ENCODE peak calls at places on chromosomes 1 and 21, in seven cellular contexts. One of them, this sample, is unnamed.

GRCh38 chr1:58764294-58764978 is 19.4 kb downstream of the JUN start:
- DNase-seq in neural crest cell: no peak
- DNase-seq in A549: no peak
- DNase-seq in lower lobe of right lung: no peak
- DNase-seq in bronchial epithelial cell: peak; percentile 81
- DNase-seq in GM12878: no peak
- DNase-seq in HFF-Myc: no peak
- DNase-seq in this sample: no peak

GRCh38 chr1:211829343-211830054 is 1.1 kb downstream of the LPGAT1 start:
- DNase-seq in neural crest cell: peak; percentile 29
- DNase-seq in A549: peak; percentile 63
- DNase-seq in lower lobe of right lung: no peak
- DNase-seq in bronchial epithelial cell: peak; percentile 23
- DNase-seq in GM12878: no peak
- DNase-seq in HFF-Myc: no peak
- DNase-seq in this sample: no peak

GRCh38 chr1:113534875-113535274 is 144.6 kb downstream of the MAGI3 start:
- DNase-seq in neural crest cell: no peak
- DNase-seq in A549: no peak
- DNase-seq in lower lobe of right lung: no peak
- DNase-seq in bronchial epithelial cell: no peak
- DNase-seq in GM12878: no peak
- DNase-seq in HFF-Myc: no peak
- DNase-seq in this sample: no peak

GRCh38 chr1:201275266-201275666 is 8.0 kb upstream of the PKP1 start:
- DNase-seq in neural crest cell: no peak
- DNase-seq in A549: peak; percentile 91
- DNase-seq in lower lobe of right lung: no peak
- DNase-seq in bronchial epithelial cell: peak; percentile 97
- DNase-seq in GM12878: no peak
- DNase-seq in HFF-Myc: no peak
- DNase-seq in this sample: no peak

GRCh38 chr1:200670215-200671118 is 760 bp upstream of the DDX59 start:
- DNase-seq in neural crest cell: no peak
- DNase-seq in A549: peak; percentile 88
- DNase-seq in lower lobe of right lung: peak; percentile 54
- DNase-seq in bronchial epithelial cell: no peak
- DNase-seq in GM12878: no peak
- DNase-seq in HFF-Myc: no peak
- DNase-seq in this sample: no peak

GRCh38 chr1:245217853-245218608 is 63.2 kb downstream of the KIF26B start:
- DNase-seq in neural crest cell: no peak
- DNase-seq in A549: no peak
- DNase-seq in lower lobe of right lung: no peak
- DNase-seq in bronchial epithelial cell: no peak
- DNase-seq in GM12878: no peak
- DNase-seq in HFF-Myc: no peak
- DNase-seq in this sample: no peak

GRCh38 chr1:179881642-179882252 is 338 bp upstream of the TOR1AIP1 start:
- DNase-seq in neural crest cell: no peak
- DNase-seq in A549: peak; percentile 96
- DNase-seq in lower lobe of right lung: no peak
- DNase-seq in bronchial epithelial cell: no peak
- DNase-seq in GM12878: no peak
- DNase-seq in HFF-Myc: no peak
- DNase-seq in this sample: no peak

GRCh38 chr1:10339815-10340214 is 59.0 kb upstream of the PGD start:
- DNase-seq in neural crest cell: peak; percentile 31
- DNase-seq in A549: peak; percentile 30
- DNase-seq in lower lobe of right lung: no peak
- DNase-seq in bronchial epithelial cell: peak; percentile 77
- DNase-seq in GM12878: no peak
- DNase-seq in HFF-Myc: peak; percentile 10
- DNase-seq in this sample: no peak

GRCh38 chr21:37514038-37514665 is 147.6 kb downstream of the DYRK1A start:
- DNase-seq in neural crest cell: no peak
- DNase-seq in A549: no peak
- DNase-seq in lower lobe of right lung: no peak
- DNase-seq in bronchial epithelial cell: peak; percentile 34
- DNase-seq in GM12878: no peak
- DNase-seq in HFF-Myc: no peak
- DNase-seq in this sample: no peak

GRCh38 chr21:26842300-26842699 is 2.9 kb downstream of the ADAMTS1 start:
- DNase-seq in neural crest cell: no peak
- DNase-seq in A549: no peak
- DNase-seq in lower lobe of right lung: no peak
- DNase-seq in bronchial epithelial cell: no peak
- DNase-seq in GM12878: no peak
- DNase-seq in HFF-Myc: no peak
- DNase-seq in this sample: no peak

GRCh38 chr1:151520359-151520758 is 9.2 kb downstream of the CGN start:
- DNase-seq in neural crest cell: no peak
- DNase-seq in A549: no peak
- DNase-seq in lower lobe of right lung: no peak
- DNase-seq in bronchial epithelial cell: no peak
- DNase-seq in GM12878: no peak
- DNase-seq in HFF-Myc: no peak
- DNase-seq in this sample: no peak

GRCh38 chr21:46552274-46552673 is 52.6 kb downstream of the S100B start:
- DNase-seq in neural crest cell: no peak
- DNase-seq in A549: no peak
- DNase-seq in lower lobe of right lung: no peak
- DNase-seq in bronchial epithelial cell: no peak
- DNase-seq in GM12878: no peak
- DNase-seq in HFF-Myc: no peak
- DNase-seq in this sample: no peak

GRCh38 chr1:189513091-189513490 is 964.6 kb downstream of the BRINP3 start:
- DNase-seq in neural crest cell: no peak
- DNase-seq in A549: no peak
- DNase-seq in lower lobe of right lung: no peak
- DNase-seq in bronchial epithelial cell: no peak
- DNase-seq in GM12878: no peak
- DNase-seq in HFF-Myc: no peak
- DNase-seq in this sample: no peak

GRCh38 chr1:17661546-17662157 is 93.5 kb upstream of the ACTL8 start:
- DNase-seq in neural crest cell: peak; percentile 87
- DNase-seq in A549: peak; percentile 40
- DNase-seq in lower lobe of right lung: peak; percentile 65
- DNase-seq in bronchial epithelial cell: peak; percentile 13
- DNase-seq in GM12878: no peak
- DNase-seq in HFF-Myc: no peak
- DNase-seq in this sample: no peak

GRCh38 chr1:232792949-232793348 is 12.3 kb upstream of the MAP10 start:
- DNase-seq in neural crest cell: no peak
- DNase-seq in A549: no peak
- DNase-seq in lower lobe of right lung: no peak
- DNase-seq in bronchial epithelial cell: no peak
- DNase-seq in GM12878: no peak
- DNase-seq in HFF-Myc: no peak
- DNase-seq in this sample: no peak

GRCh38 chr1:225179686-225180085 is 248.2 kb downstream of the LBR start:
- DNase-seq in neural crest cell: no peak
- DNase-seq in A549: no peak
- DNase-seq in lower lobe of right lung: no peak
- DNase-seq in bronchial epithelial cell: no peak
- DNase-seq in GM12878: no peak
- DNase-seq in HFF-Myc: no peak
- DNase-seq in this sample: no peak

GRCh38 chr1:151946366-151946764 is 37.1 kb upstream of the THEM4 start:
- DNase-seq in neural crest cell: no peak
- DNase-seq in A549: peak; percentile 45
- DNase-seq in lower lobe of right lung: no peak
- DNase-seq in bronchial epithelial cell: peak; percentile 99
- DNase-seq in GM12878: no peak
- DNase-seq in HFF-Myc: no peak
- DNase-seq in this sample: no peak

GRCh38 chr1:207393610-207394009 is 60.5 kb upstream of the CR2 start:
- DNase-seq in neural crest cell: no peak
- DNase-seq in A549: peak; percentile 71
- DNase-seq in lower lobe of right lung: no peak
- DNase-seq in bronchial epithelial cell: peak; percentile 95
- DNase-seq in GM12878: no peak
- DNase-seq in HFF-Myc: peak; percentile 98
- DNase-seq in this sample: no peak

GRCh38 chr1:207398986-207399385 is 55.1 kb upstream of the CR2 start:
- DNase-seq in neural crest cell: no peak
- DNase-seq in A549: no peak
- DNase-seq in lower lobe of right lung: no peak
- DNase-seq in bronchial epithelial cell: no peak
- DNase-seq in GM12878: no peak
- DNase-seq in HFF-Myc: no peak
- DNase-seq in this sample: no peak

GRCh38 chr1:207401578-207401977 is 52.5 kb upstream of the CR2 start:
- DNase-seq in neural crest cell: no peak
- DNase-seq in A549: no peak
- DNase-seq in lower lobe of right lung: no peak
- DNase-seq in bronchial epithelial cell: no peak
- DNase-seq in GM12878: no peak
- DNase-seq in HFF-Myc: no peak
- DNase-seq in this sample: no peak

GRCh38 chr1:207396360-207396759 is 57.8 kb upstream of the CR2 start:
- DNase-seq in neural crest cell: no peak
- DNase-seq in A549: no peak
- DNase-seq in lower lobe of right lung: no peak
- DNase-seq in bronchial epithelial cell: no peak
- DNase-seq in GM12878: no peak
- DNase-seq in HFF-Myc: peak; percentile 6
- DNase-seq in this sample: no peak

DNA sequence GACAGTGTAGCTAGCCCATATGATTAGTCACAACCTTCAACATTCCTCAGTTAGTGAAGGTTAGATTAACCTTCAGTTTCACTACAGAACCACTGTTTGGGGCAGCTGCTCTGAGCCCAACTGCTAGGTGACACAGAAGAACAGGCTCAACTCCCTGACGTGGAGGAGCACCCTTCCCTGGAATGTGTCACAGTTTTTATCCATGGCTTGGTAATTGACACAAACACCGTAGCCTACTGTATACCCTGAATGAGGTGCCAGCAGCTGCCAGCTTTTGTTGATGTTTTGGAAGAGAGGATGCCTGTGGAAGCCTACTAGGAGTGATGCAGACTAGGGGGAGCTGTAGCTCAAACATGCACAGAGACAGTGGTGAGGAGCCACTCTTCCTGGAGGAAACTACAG is 56.6 kb upstream of the CR2 start:
- DNase-seq in neural crest cell: no peak
- DNase-seq in A549: peak; percentile 5
- DNase-seq in lower lobe of right lung: no peak
- DNase-seq in bronchial epithelial cell: no peak
- DNase-seq in GM12878: no peak
- DNase-seq in HFF-Myc: peak; percentile 1
- DNase-seq in this sample: no peak
- TF ChIP-seq CTCF in neural crest cell: no peak
- TF ChIP-seq CTCF in A549: no peak
- TF ChIP-seq CTCF in lower lobe of right lung: no peak
- TF ChIP-seq CTCF in bronchial epithelial cell: peak; percentile 7
- TF ChIP-seq CTCF in GM12878: no peak
- TF ChIP-seq CTCF in HFF-Myc: no peak
- TF ChIP-seq CTCF in this sample: no peak

GRCh38 chr1:165075725-165076370 is 280.7 kb downstream of the LMX1A start:
- DNase-seq in neural crest cell: peak; percentile 18
- DNase-seq in A549: peak; percentile 47
- DNase-seq in lower lobe of right lung: no peak
- DNase-seq in bronchial epithelial cell: peak; percentile 33
- DNase-seq in GM12878: no peak
- DNase-seq in HFF-Myc: no peak
- DNase-seq in this sample: no peak
- TF ChIP-seq CTCF in neural crest cell: peak; percentile 76
- TF ChIP-seq CTCF in A549: peak; percentile 52
- TF ChIP-seq CTCF in lower lobe of right lung: peak; percentile 36
- TF ChIP-seq CTCF in bronchial epithelial cell: peak; percentile 61
- TF ChIP-seq CTCF in GM12878: peak; percentile 59
- TF ChIP-seq CTCF in HFF-Myc: peak; percentile 72
- TF ChIP-seq CTCF in this sample: peak; percentile 58

DNA sequence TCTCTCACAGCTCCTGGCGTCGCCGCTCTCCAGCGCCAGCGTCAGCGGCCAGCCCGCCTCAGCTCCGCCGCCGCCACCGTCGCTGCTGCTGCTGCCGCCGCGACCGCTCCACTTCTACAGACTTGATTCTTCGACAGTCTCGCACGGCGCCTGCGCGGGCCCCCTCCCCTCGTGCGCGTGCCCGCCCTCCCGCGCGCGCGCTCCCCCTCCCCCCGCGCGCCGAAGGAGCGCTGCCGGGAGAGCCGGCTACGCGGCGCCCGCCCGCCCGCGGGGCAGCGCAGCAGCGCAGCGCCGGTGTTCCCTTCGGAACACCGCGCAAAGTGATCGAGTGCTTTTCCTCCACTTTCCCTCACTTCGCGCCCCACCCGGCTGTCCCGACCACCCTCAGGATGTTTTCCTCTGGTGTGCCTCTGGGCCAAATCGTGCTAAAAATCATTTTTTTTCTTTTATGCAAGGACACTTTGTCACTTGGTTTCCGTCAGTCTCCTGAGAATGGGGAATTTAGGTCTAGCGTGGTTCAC is at the start of gene IRF2BP2:
- DNase-seq in neural crest cell: peak; percentile 63
- DNase-seq in A549: peak; percentile 89
- DNase-seq in lower lobe of right lung: peak; percentile 90
- DNase-seq in bronchial epithelial cell: no peak
- DNase-seq in GM12878: no peak
- DNase-seq in HFF-Myc: no peak
- DNase-seq in this sample: no peak
- TF ChIP-seq CTCF in neural crest cell: no peak
- TF ChIP-seq CTCF in A549: no peak
- TF ChIP-seq CTCF in lower lobe of right lung: no peak
- TF ChIP-seq CTCF in bronchial epithelial cell: peak; percentile 11
- TF ChIP-seq CTCF in GM12878: no peak
- TF ChIP-seq CTCF in HFF-Myc: no peak
- TF ChIP-seq CTCF in this sample: no peak

DNA sequence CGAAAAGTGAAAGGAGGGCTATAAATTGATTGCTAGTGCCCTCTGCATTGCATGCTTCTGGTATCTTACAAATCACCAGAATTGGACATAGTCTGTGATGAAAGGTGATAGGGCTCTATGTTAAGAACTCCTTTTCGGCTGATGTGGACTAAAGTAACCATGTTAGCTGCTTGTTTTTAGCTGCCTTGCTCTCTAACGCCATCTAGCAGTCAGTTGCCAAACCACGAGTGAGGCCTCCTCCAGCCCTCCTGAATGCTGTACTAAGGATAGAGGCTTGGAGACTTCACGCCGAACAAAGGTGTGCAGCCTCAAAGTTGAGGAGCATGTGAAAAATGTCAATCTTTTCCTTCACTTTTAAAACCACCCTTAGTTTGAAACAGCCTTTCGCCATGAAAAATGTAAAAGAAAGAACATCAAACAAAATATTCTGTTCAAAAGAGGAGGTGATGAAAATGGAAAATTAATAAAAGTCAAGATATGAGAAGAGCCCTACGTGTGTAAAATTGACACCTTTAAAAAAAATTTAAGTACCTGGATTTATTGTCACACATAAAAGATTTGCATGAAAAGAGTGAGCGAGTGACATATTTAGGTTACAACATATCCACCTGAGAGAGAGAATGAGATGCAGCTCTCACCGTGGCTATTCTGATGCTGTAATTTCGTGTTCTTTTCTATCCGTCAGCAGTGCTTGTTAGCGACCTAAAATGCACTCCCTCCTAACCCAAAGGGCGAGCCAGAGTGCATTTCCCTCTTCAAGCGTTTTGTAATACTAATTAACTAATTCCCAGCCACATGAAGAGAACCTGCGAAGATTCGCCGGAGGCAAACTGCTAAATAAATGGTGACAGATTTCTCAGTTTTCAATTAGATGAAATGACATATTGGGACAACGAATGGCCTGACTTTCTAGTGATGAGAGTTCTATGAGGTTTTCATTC is 8.0 kb downstream of the LRRC53 start:
- DNase-seq in neural crest cell: peak; percentile 68
- DNase-seq in A549: peak; percentile 53
- DNase-seq in lower lobe of right lung: no peak
- DNase-seq in bronchial epithelial cell: peak; percentile 49
- DNase-seq in GM12878: peak; percentile 33
- DNase-seq in HFF-Myc: peak; percentile 27
- DNase-seq in this sample: peak; percentile 24
- TF ChIP-seq CTCF in neural crest cell: peak; percentile 81
- TF ChIP-seq CTCF in A549: peak; percentile 48
- TF ChIP-seq CTCF in lower lobe of right lung: peak; percentile 58
- TF ChIP-seq CTCF in bronchial epithelial cell: peak; percentile 83
- TF ChIP-seq CTCF in GM12878: peak; percentile 88
- TF ChIP-seq CTCF in HFF-Myc: peak; percentile 81
- TF ChIP-seq CTCF in this sample: peak; percentile 93

This sample was measured in GM12864.